ENCODE peak calls at places on chromosomes 12 and 14, in seven cellular contexts. I is uterus, B is AG04449, J is cardiac muscle cell, Y is AG10803, U is HCT116, C is Peyer's patch. L is an unnamed sample.

GRCh38 chr12:74890237-74890599 is 319.4 kb downstream of the KCNC2 start:
- DNase-seq in C (no peak), J (peak; percentile 65), Y (peak; percentile 72), U (peak; percentile 73), I (no peak), B (peak; percentile 56), L (peak; percentile 8)

GRCh38 chr12:76711241-76711640 is 52.7 kb upstream of the ZDHHC17 start:
- DNase-seq in Y (no peak), C (no peak), U (no peak), I (no peak), J (no peak), B (no peak), L (no peak)

GRCh38 chr14:64731141-64731581 is 26.9 kb downstream of the PLEKHG3 start:
- DNase-seq in U (no peak), J (no peak), C (peak; percentile 29), I (no peak), Y (no peak), B (no peak), L (no peak)

GRCh38 chr14:105152794-105153241 is 15.8 kb downstream of the JAG2 start:
- DNase-seq in Y (no peak), C (no peak), I (peak; percentile 47), U (no peak), B (no peak), J (no peak), L (no peak)

GRCh38 chr12:67981236-67982164 is 7.7 kb upstream of the IFNG-AS1 start:
- DNase-seq in C (no peak), Y (peak; percentile 88), U (peak; percentile 81), I (no peak), B (peak; percentile 86), J (no peak), L (peak; percentile 11)

GRCh38 chr12:58586762-58587161 is 333.5 kb downstream of the LRIG3 start:
- DNase-seq in B (no peak), I (no peak), U (no peak), J (no peak), Y (no peak), C (no peak), L (no peak)

GRCh38 chr12:93773122-93773871 is 96.1 kb downstream of the CRADD start:
- DNase-seq in Y (peak; percentile 58), J (no peak), U (no peak), I (no peak), B (no peak), C (no peak), L (peak; percentile 66)

GRCh38 chr14:106459971-106460730 is 933.8 kb downstream of the TMEM121 start:
- DNase-seq in B (no peak), I (no peak), Y (no peak), U (no peak), J (no peak), C (no peak), L (peak; percentile 21)

GRCh38 chr14:99608591-99608990 is 4.6 kb upstream of the CCDC85C start:
- DNase-seq in C (no peak), B (no peak), U (no peak), J (no peak), I (no peak), Y (no peak), L (no peak)

GRCh38 chr14:102125546-102125945 is 14.2 kb upstream of the WDR20 start:
- DNase-seq in C (no peak), B (no peak), J (no peak), I (no peak), Y (no peak), U (no peak), L (no peak)

GRCh38 chr12:92039048-92039447 is 106.6 kb downstream of the BTG1 start:
- DNase-seq in U (no peak), Y (no peak), J (no peak), C (no peak), B (no peak), I (no peak), L (no peak)

GRCh38 chr12:54000105-54000773 is at the start of gene HOXC9:
- DNase-seq in J (peak; percentile 39), C (peak; percentile 48), I (no peak), Y (no peak), U (no peak), B (no peak), L (peak; percentile 56)

GRCh38 chr12:53998174-53998899 is 1.6 kb upstream of the HOXC9 start:
- DNase-seq in U (no peak), C (no peak), I (no peak), J (no peak), B (no peak), Y (peak; percentile 15), L (no peak)

GRCh38 chr12:54000774-54001114 is 783 bp downstream of the HOXC9 start:
- DNase-seq in C (no peak), I (no peak), B (no peak), J (no peak), U (no peak), Y (no peak), L (no peak)

GRCh38 chr12:53998900-53999236 is 1.1 kb upstream of the HOXC9 start:
- DNase-seq in Y (no peak), J (no peak), U (no peak), I (no peak), B (no peak), C (no peak), L (no peak)

GRCh38 chr12:53999596-54000104 is 311 bp upstream of the HOXC9 start:
- DNase-seq in Y (peak; percentile 87), J (no peak), C (no peak), I (no peak), U (peak; percentile 75), B (no peak), L (peak; percentile 81)
- H3K4me3 ChIP-seq in Y (peak overlapping the region; percentile 98), J (no peak overlapping the region), C (peak overlapping the region; percentile 39), I (peak overlapping the region; percentile 15), U (peak overlapping the region; percentile 84), B (peak overlapping the region; percentile 96), L (peak overlapping the region; percentile 71)

GRCh38 chr12:3453947-3454675 is 36.9 kb upstream of the PRMT8 start:
- DNase-seq in Y (peak; percentile 26), C (no peak), J (no peak), I (no peak), U (peak; percentile 70), B (peak; percentile 17), L (no peak)

GRCh38 chr12:3456809-3457208 is 34.2 kb upstream of the PRMT8 start:
- DNase-seq in B (no peak), U (no peak), Y (no peak), I (no peak), C (no peak), J (peak; percentile 23), L (peak; percentile 9)

GRCh38 chr12:3453266-3453862 is 37.6 kb upstream of the PRMT8 start:
- DNase-seq in Y (no peak), C (no peak), B (no peak), I (no peak), J (no peak), U (no peak), L (no peak)

GRCh38 chr12:3454780-3455179 is 36.2 kb upstream of the PRMT8 start:
- DNase-seq in B (no peak), U (no peak), Y (no peak), C (no peak), I (no peak), J (no peak), L (no peak)

GRCh38 chr12:3455312-3455711 is 35.7 kb upstream of the PRMT8 start:
- DNase-seq in Y (no peak), I (no peak), B (no peak), U (no peak), C (no peak), J (no peak), L (peak; percentile 33)
- H3K4me3 ChIP-seq in Y (no peak overlapping the region), I (no peak overlapping the region), B (no peak overlapping the region), U (no peak overlapping the region), C (no peak overlapping the region), J (no peak overlapping the region), L (no peak overlapping the region)

GRCh38 chr14:73888971-73889370 is 2.3 kb downstream of the ZNF410 start:
- DNase-seq in J (no peak), U (no peak), I (no peak), B (no peak), Y (peak; percentile 63), C (no peak), L (peak; percentile 14)

GRCh38 chr14:73886449-73887115 is at the start of gene ZNF410:
- DNase-seq in Y (peak; percentile 98), C (peak; percentile 91), U (peak; percentile 93), B (peak; percentile 87), J (peak; percentile 95), I (peak; percentile 93), L (peak; percentile 97)

GRCh38 chr14:73887704-73888459 is 1.2 kb downstream of the ZNF410 start:
- DNase-seq in C (no peak), U (no peak), Y (no peak), I (no peak), J (no peak), B (no peak), L (peak; percentile 8)

GRCh38 chr14:73887116-73887490 is 444 bp downstream of the ZNF410 start:
- DNase-seq in I (no peak), U (no peak), J (peak; percentile 37), B (no peak), C (no peak), Y (peak; percentile 35), L (no peak)

GRCh38 chr14:73888460-73888725 is 1.7 kb downstream of the ZNF410 start:
- DNase-seq in J (no peak), Y (peak; percentile 49), C (no peak), I (no peak), U (no peak), B (no peak), L (peak; percentile 52)
- H3K4me3 ChIP-seq in J (peak overlapping the region; percentile 77), Y (peak overlapping the region; percentile 86), C (no peak overlapping the region), I (no peak overlapping the region), U (peak overlapping the region; percentile 97), B (peak overlapping the region; percentile 76), L (peak overlapping the region; percentile 85)

GRCh38 chr12:114682101-114682919 is 1.7 kb downstream of the TBX3 start:
- DNase-seq in I (no peak), J (no peak), U (no peak), C (no peak), Y (no peak), B (no peak), L (no peak)

GRCh38 chr12:114681149-114681849 is 2.7 kb downstream of the TBX3 start:
- DNase-seq in Y (peak; percentile 60), J (no peak), I (no peak), B (no peak), U (no peak), C (no peak), L (peak; percentile 25)

GRCh38 chr12:114679942-114680341 is 4.0 kb downstream of the TBX3 start:
- DNase-seq in U (no peak), C (no peak), Y (no peak), B (no peak), J (no peak), I (no peak), L (no peak)

GRCh38 chr12:114679452-114679875 is 4.5 kb downstream of the TBX3 start:
- DNase-seq in J (no peak), I (no peak), B (no peak), U (no peak), C (peak; percentile 25), Y (no peak), L (no peak)

DNA sequence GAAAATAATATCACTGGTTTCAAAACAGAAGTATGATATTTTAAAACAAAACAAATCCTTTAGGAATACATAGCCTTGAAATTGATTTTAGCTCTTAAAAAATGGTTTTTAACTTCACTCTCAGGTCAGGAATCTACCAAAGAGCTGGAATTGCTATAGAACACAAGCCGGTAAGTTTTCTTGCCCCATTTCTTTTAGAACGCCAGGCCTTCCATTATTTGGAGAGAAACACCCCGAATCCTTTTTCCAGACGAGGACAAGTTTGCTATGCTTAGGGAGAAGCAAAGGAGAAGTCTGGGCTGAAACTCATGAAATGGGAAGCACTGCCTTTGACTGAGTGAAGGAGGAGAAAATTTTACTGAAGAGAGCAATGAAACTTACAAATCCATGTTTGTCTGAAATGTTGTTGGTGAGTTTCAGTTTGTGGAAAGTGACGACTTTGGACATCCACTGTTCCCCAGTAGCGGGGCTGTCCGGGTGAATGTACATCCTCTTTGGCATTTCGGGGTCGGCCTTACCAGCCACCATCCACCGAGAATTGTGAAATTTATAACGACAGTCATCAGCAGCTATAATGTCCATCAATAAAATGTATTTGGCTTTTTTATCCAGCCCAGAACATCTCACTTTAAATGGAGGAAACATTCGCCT is 3.4 kb downstream of the TBX3 start:
- DNase-seq in I (no peak), U (no peak), B (no peak), C (no peak), Y (no peak), J (no peak), L (no peak)
- H3K4me3 ChIP-seq in I (peak overlapping the region; percentile 58), U (no peak overlapping the region), B (peak overlapping the region; percentile 80), C (peak overlapping the region; percentile 54), Y (peak overlapping the region; percentile 94), J (peak overlapping the region; percentile 73), L (no peak overlapping the region)

L was measured in NB4.